ENCODE peak calls at places on chromosomes 6 and 20, in five cellular contexts. D is spleen, S is stomach, W is IMR-90, F is uterus. N is an unnamed sample.

GRCh38 chr6:149766156-149766768 is 16.7 kb downstream of the PCMT1 start:
- DNase-seq in D (no peak), S (peak; percentile 48), W (peak; percentile 61), F (no peak), N (no peak)

GRCh38 chr6:34852406-34853085 is 35.3 kb downstream of the TAF11 start:
- DNase-seq in D (no peak), S (no peak), W (no peak), F (no peak), N (no peak)

GRCh38 chr6:108116781-108117426 is 42.4 kb upstream of the OSTM1 start:
- DNase-seq in D (no peak), S (no peak), W (no peak), F (no peak), N (no peak)

GRCh38 chr6:1554881-1555569 is 54.7 kb upstream of the FOXC1 start:
- DNase-seq in D (peak; percentile 89), S (peak; percentile 63), W (peak; percentile 32), F (peak; percentile 76), N (peak; percentile 56)

GRCh38 chr6:81451787-81452186 is 300.7 kb downstream of the TENT5A start:
- DNase-seq in D (no peak), S (no peak), W (peak; percentile 95), F (no peak), N (peak; percentile 29)

GRCh38 chr6:119337252-119337651 is 12.3 kb downstream of the MAN1A1 start:
- DNase-seq in D (no peak), S (no peak), W (no peak), F (no peak), N (no peak)

GRCh38 chr20:47680804-47681529 is 104.3 kb downstream of the SULF2 start:
- DNase-seq in D (peak; percentile 25), S (no peak), W (peak; percentile 13), F (no peak), N (no peak)

GRCh38 chr20:22312744-22313346 is 271.5 kb downstream of the FOXA2 start:
- DNase-seq in D (no peak), S (peak; percentile 31), W (peak; percentile 25), F (no peak), N (no peak)

GRCh38 chr6:150417899-150418824 is 49.4 kb downstream of the IYD start:
- DNase-seq in D (no peak), S (no peak), W (peak; percentile 84), F (no peak), N (no peak)

GRCh38 chr6:34104628-34105027 is 41.3 kb downstream of the GRM4 start:
- DNase-seq in D (no peak), S (no peak), W (no peak), F (no peak), N (no peak)

GRCh38 chr6:11139051-11139960 is 27.8 kb upstream of the ERVFRD-1 start:
- DNase-seq in D (no peak), S (no peak), W (peak; percentile 72), F (no peak), N (no peak)

GRCh38 chr6:144064831-144065668 is 30.3 kb downstream of the SF3B5 start:
- DNase-seq in D (peak; percentile 76), S (no peak), W (no peak), F (no peak), N (no peak)

GRCh38 chr6:136035378-136036070 is 184.0 kb downstream of the PDE7B start:
- DNase-seq in D (no peak), S (no peak), W (peak; percentile 72), F (peak; percentile 32), N (no peak)

GRCh38 chr20:58150772-58151171 is 77.7 kb downstream of the ANKRD60 start:
- DNase-seq in D (no peak), S (no peak), W (no peak), F (no peak), N (no peak)

GRCh38 chr6:15088904-15089568 is 156.8 kb upstream of the JARID2 start:
- DNase-seq in D (no peak), S (no peak), W (no peak), F (no peak), N (no peak)

GRCh38 chr20:61500791-61501321 is 248.8 kb downstream of the CDH4 start:
- DNase-seq in D (no peak), S (no peak), W (peak; percentile 54), F (no peak), N (no peak)

GRCh38 chr6:124434416-124434815 is 527.8 kb upstream of the RNF217 start:
- DNase-seq in D (no peak), S (no peak), W (no peak), F (no peak), N (no peak)

GRCh38 chr6:88983532-88983931 is 20.1 kb upstream of the RNGTT start:
- DNase-seq in D (no peak), S (no peak), W (peak; percentile 36), F (no peak), N (peak; percentile 52)

GRCh38 chr20:35992713-35993335 is 24.4 kb downstream of the CNBD2 start:
- DNase-seq in D (peak; percentile 79), S (peak; percentile 45), W (peak; percentile 58), F (peak; percentile 28), N (peak; percentile 72)

GRCh38 chr6:157989541-157990289 is 8.1 kb downstream of the SYNJ2 start:
- DNase-seq in D (peak; percentile 77), S (peak; percentile 84), W (peak; percentile 65), F (peak; percentile 73), N (peak; percentile 93)

GRCh38 chr6:27157461-27158315 is 89.8 kb upstream of the PRSS16 start:
- DNase-seq in D (peak; percentile 91), S (peak; percentile 59), W (peak; percentile 77), F (peak; percentile 69), N (peak; percentile 72)

DNA sequence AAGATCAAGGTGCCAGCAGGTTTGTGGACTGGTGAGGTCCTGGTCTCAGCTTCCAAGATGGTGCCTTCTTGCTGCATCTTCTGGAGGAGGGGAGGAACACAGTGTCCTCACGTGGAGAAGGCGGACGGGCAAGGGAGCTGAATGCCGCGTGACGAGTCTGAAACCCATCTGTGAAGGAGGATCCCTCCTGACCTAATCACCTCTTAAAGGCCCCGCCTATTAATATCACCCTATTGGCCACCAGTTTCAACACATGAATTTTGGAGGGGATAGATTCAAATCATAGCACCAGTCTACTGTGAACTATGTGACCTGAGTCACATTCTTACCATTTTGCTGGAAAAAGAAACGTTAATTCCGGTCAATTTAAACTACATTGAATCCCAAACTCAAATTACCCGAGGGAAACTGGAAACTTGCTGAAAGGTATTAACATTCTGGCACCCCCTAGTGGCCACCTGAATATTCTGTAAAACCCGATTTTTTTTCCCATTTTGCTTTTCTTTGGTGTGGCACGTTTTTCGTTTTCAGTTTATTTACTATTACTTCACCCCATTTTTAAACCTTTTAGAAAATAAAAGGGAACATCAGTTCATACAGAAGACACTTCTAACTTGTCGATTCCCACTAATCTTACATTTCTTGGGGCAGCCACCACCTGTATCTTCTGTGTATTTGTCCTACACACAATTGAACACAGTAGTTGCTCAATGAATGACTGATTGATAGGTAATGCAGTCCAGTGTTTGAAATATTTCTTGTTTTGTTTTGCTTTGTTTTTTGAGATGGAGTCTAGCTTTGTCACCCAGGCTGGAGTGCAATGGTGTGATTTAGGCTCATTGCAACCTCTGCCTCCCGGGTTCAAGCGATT is 17.9 kb upstream of the CCDC170 start:
- DNase-seq in D (no peak), S (peak; percentile 38), W (peak; percentile 59), F (no peak), N (peak; percentile 39)
- H3K4me3 ChIP-seq in D (no peak overlapping the region), S (no peak overlapping the region), W (no peak overlapping the region), F (no peak overlapping the region), N (peak overlapping the region; percentile 41)

GRCh38 chr20:62881662-62882395 is 20.2 kb upstream of the TCFL5 start:
- DNase-seq in D (no peak), S (no peak), W (no peak), F (no peak), N (no peak)

GRCh38 chr20:62879275-62880146 is 17.9 kb upstream of the TCFL5 start:
- DNase-seq in D (no peak), S (no peak), W (no peak), F (no peak), N (no peak)

GRCh38 chr20:62882426-62882825 is 20.8 kb upstream of the TCFL5 start:
- DNase-seq in D (no peak), S (no peak), W (no peak), F (no peak), N (no peak)

GRCh38 chr20:62880147-62880934 is 18.7 kb upstream of the TCFL5 start:
- DNase-seq in D (no peak), S (no peak), W (no peak), F (no peak), N (no peak)

GRCh38 chr20:62880935-62881661 is 19.5 kb upstream of the TCFL5 start:
- DNase-seq in D (no peak), S (no peak), W (no peak), F (no peak), N (no peak)
- TF ChIP-seq POLR2A in D (no peak), S (no peak), W (no peak), F (no peak), N (no peak)

DNA sequence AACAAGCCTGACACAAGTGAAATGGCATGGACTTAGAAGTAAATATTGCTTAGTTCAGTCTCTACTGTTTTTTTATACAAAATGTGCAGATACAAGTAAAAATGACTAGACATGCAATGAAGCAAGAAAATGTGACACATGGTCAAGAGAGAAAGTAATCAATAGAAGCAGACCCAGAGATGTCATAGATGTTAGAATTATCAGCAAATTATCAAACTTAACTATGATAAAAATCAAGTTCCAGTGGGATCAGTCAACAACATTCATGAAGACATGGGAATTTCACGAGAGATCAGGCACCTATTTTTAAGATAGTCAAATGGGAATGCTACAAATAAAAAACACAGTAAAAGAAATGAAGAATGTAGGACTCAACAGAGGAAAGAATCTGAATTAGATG is 267.0 kb downstream of the SLC35F1 start:
- DNase-seq in D (no peak), S (no peak), W (no peak), F (no peak), N (no peak)
- H3K4me3 ChIP-seq in D (no peak overlapping the region), S (no peak overlapping the region), W (no peak overlapping the region), F (no peak overlapping the region), N (no peak overlapping the region)

GRCh38 chr6:38639498-38640215 is at the start of gene BTBD9:
- DNase-seq in D (peak; percentile 97), S (peak; percentile 84), W (peak; percentile 83), F (peak; percentile 83), N (peak; percentile 81)
- TF ChIP-seq POLR2A in D (no peak), S (no peak), W (peak; percentile 63), F (peak; percentile 66), N (peak; percentile 73)

GRCh38 chr6:117233146-117233545 is 32.2 kb upstream of the VGLL2 start:
- DNase-seq in D (no peak), S (no peak), W (no peak), F (no peak), N (no peak)

GRCh38 chr6:117232191-117232590 is 33.2 kb upstream of the VGLL2 start:
- DNase-seq in D (no peak), S (no peak), W (no peak), F (no peak), N (no peak)

DNA sequence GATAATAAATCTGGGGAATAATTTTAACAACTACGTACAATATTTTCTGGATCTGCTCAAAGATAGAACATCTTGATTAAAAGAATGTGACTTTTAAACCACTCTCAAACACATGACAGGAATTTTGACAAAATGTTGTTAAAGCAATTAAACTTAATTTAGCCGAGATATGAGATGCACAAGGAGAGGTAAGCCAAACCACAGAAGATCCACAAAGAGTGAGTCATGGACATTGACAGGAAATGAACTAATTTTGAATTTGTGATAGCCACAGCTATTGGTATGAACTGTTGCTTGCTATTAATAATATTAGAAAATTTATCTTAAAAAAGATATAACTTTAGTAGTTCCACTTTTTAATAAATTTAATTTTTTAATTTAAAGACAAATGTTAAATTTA is 27.8 kb upstream of the VGLL2 start:
- DNase-seq in D (no peak), S (no peak), W (no peak), F (no peak), N (no peak)
- H3K4me3 ChIP-seq in D (no peak overlapping the region), S (no peak overlapping the region), W (no peak overlapping the region), F (no peak overlapping the region), N (no peak overlapping the region)